ENCODE peak calls at places on chromosomes 7 and 10, in ten cellular contexts. One of them, this sample, is unnamed.

GRCh38 chr7:38369816-38370493 is 96.5 kb upstream of the TARP start:
- DNase-seq in dorsolateral prefrontal cortex: peak
- DNase-seq in fibroblast of the aortic adventitia: peak
- DNase-seq in kidney: peak
- DNase-seq in cardiac fibroblast: peak
- DNase-seq in HFFc6: peak
- DNase-seq in epithelial cell of esophagus: peak
- DNase-seq in heart left ventricle: peak
- DNase-seq in breast epithelium: peak
- DNase-seq in uterus: peak
- DNase-seq in this sample: peak

GRCh38 chr7:19116121-19117080 is 1.0 kb downstream of the TWIST1 start:
- DNase-seq in dorsolateral prefrontal cortex: no peak
- DNase-seq in fibroblast of the aortic adventitia: peak
- DNase-seq in kidney: no peak
- DNase-seq in cardiac fibroblast: peak
- DNase-seq in HFFc6: no peak
- DNase-seq in epithelial cell of esophagus: peak
- DNase-seq in heart left ventricle: peak
- DNase-seq in breast epithelium: no peak
- DNase-seq in uterus: peak
- DNase-seq in this sample: no peak

GRCh38 chr10:21057436-21057835 is 160.3 kb upstream of the NEBL start:
- DNase-seq in dorsolateral prefrontal cortex: no peak
- DNase-seq in fibroblast of the aortic adventitia: no peak
- DNase-seq in kidney: no peak
- DNase-seq in cardiac fibroblast: no peak
- DNase-seq in HFFc6: no peak
- DNase-seq in epithelial cell of esophagus: no peak
- DNase-seq in heart left ventricle: no peak
- DNase-seq in breast epithelium: no peak
- DNase-seq in uterus: no peak
- DNase-seq in this sample: no peak

GRCh38 chr10:125982256-125982948 is 86.0 kb downstream of the FANK1 start:
- DNase-seq in dorsolateral prefrontal cortex: peak
- DNase-seq in fibroblast of the aortic adventitia: peak
- DNase-seq in kidney: no peak
- DNase-seq in cardiac fibroblast: peak
- DNase-seq in HFFc6: peak
- DNase-seq in epithelial cell of esophagus: peak
- DNase-seq in heart left ventricle: no peak
- DNase-seq in breast epithelium: no peak
- DNase-seq in uterus: no peak
- DNase-seq in this sample: peak

GRCh38 chr10:74382643-74383042 is 231.6 kb downstream of the ADK start:
- DNase-seq in dorsolateral prefrontal cortex: no peak
- DNase-seq in fibroblast of the aortic adventitia: no peak
- DNase-seq in kidney: no peak
- DNase-seq in cardiac fibroblast: no peak
- DNase-seq in HFFc6: no peak
- DNase-seq in epithelial cell of esophagus: no peak
- DNase-seq in heart left ventricle: no peak
- DNase-seq in breast epithelium: no peak
- DNase-seq in uterus: no peak
- DNase-seq in this sample: no peak

GRCh38 chr7:100884741-100885439 is 4.6 kb downstream of the UFSP1 start:
- DNase-seq in dorsolateral prefrontal cortex: no peak
- DNase-seq in fibroblast of the aortic adventitia: no peak
- DNase-seq in kidney: no peak
- DNase-seq in cardiac fibroblast: no peak
- DNase-seq in HFFc6: no peak
- DNase-seq in epithelial cell of esophagus: no peak
- DNase-seq in heart left ventricle: no peak
- DNase-seq in breast epithelium: no peak
- DNase-seq in uterus: no peak
- DNase-seq in this sample: no peak

GRCh38 chr7:33905389-33906032 is at the start of gene BMPER:
- DNase-seq in dorsolateral prefrontal cortex: peak
- DNase-seq in fibroblast of the aortic adventitia: no peak
- DNase-seq in kidney: peak
- DNase-seq in cardiac fibroblast: no peak
- DNase-seq in HFFc6: peak
- DNase-seq in epithelial cell of esophagus: peak
- DNase-seq in heart left ventricle: peak
- DNase-seq in breast epithelium: no peak
- DNase-seq in uterus: peak
- DNase-seq in this sample: peak

GRCh38 chr7:143015926-143016490 is 10.9 kb downstream of the OR9A2 start:
- DNase-seq in dorsolateral prefrontal cortex: no peak
- DNase-seq in fibroblast of the aortic adventitia: peak
- DNase-seq in kidney: no peak
- DNase-seq in cardiac fibroblast: no peak
- DNase-seq in HFFc6: no peak
- DNase-seq in epithelial cell of esophagus: no peak
- DNase-seq in heart left ventricle: no peak
- DNase-seq in breast epithelium: no peak
- DNase-seq in uterus: no peak
- DNase-seq in this sample: no peak

GRCh38 chr7:130622866-130623265 is 45.7 kb downstream of the COPG2 start:
- DNase-seq in dorsolateral prefrontal cortex: no peak
- DNase-seq in fibroblast of the aortic adventitia: no peak
- DNase-seq in kidney: no peak
- DNase-seq in cardiac fibroblast: no peak
- DNase-seq in HFFc6: no peak
- DNase-seq in epithelial cell of esophagus: no peak
- DNase-seq in heart left ventricle: no peak
- DNase-seq in breast epithelium: no peak
- DNase-seq in uterus: no peak
- DNase-seq in this sample: no peak

GRCh38 chr10:52965938-52966401 is 193.4 kb upstream of the MBL2 start:
- DNase-seq in dorsolateral prefrontal cortex: no peak
- DNase-seq in fibroblast of the aortic adventitia: no peak
- DNase-seq in kidney: no peak
- DNase-seq in cardiac fibroblast: no peak
- DNase-seq in HFFc6: no peak
- DNase-seq in epithelial cell of esophagus: no peak
- DNase-seq in heart left ventricle: no peak
- DNase-seq in breast epithelium: no peak
- DNase-seq in uterus: no peak
- DNase-seq in this sample: no peak

GRCh38 chr7:88115258-88116195 is 104.3 kb downstream of the SRI start:
- DNase-seq in dorsolateral prefrontal cortex: no peak
- DNase-seq in fibroblast of the aortic adventitia: no peak
- DNase-seq in kidney: no peak
- DNase-seq in cardiac fibroblast: no peak
- DNase-seq in HFFc6: no peak
- DNase-seq in epithelial cell of esophagus: no peak
- DNase-seq in heart left ventricle: no peak
- DNase-seq in breast epithelium: no peak
- DNase-seq in uterus: no peak
- DNase-seq in this sample: no peak

GRCh38 chr10:110765513-110766375 is 106.0 kb upstream of the PDCD4 start:
- DNase-seq in dorsolateral prefrontal cortex: no peak
- DNase-seq in fibroblast of the aortic adventitia: peak
- DNase-seq in kidney: no peak
- DNase-seq in cardiac fibroblast: no peak
- DNase-seq in HFFc6: no peak
- DNase-seq in epithelial cell of esophagus: peak
- DNase-seq in heart left ventricle: no peak
- DNase-seq in breast epithelium: no peak
- DNase-seq in uterus: no peak
- DNase-seq in this sample: no peak

GRCh38 chr7:41706228-41706930 is 3.5 kb upstream of the INHBA start:
- DNase-seq in dorsolateral prefrontal cortex: no peak
- DNase-seq in fibroblast of the aortic adventitia: no peak
- DNase-seq in kidney: no peak
- DNase-seq in cardiac fibroblast: no peak
- DNase-seq in HFFc6: no peak
- DNase-seq in epithelial cell of esophagus: no peak
- DNase-seq in heart left ventricle: no peak
- DNase-seq in breast epithelium: no peak
- DNase-seq in uterus: no peak
- DNase-seq in this sample: no peak

GRCh38 chr10:50624866-50625491 is 1.2 kb upstream of the SGMS1 start:
- DNase-seq in dorsolateral prefrontal cortex: peak
- DNase-seq in fibroblast of the aortic adventitia: peak
- DNase-seq in kidney: no peak
- DNase-seq in cardiac fibroblast: peak
- DNase-seq in HFFc6: peak
- DNase-seq in epithelial cell of esophagus: peak
- DNase-seq in heart left ventricle: peak
- DNase-seq in breast epithelium: peak
- DNase-seq in uterus: no peak
- DNase-seq in this sample: peak

GRCh38 chr7:27942711-27943110 is 202.7 kb downstream of the TAX1BP1 start:
- DNase-seq in dorsolateral prefrontal cortex: no peak
- DNase-seq in fibroblast of the aortic adventitia: no peak
- DNase-seq in kidney: no peak
- DNase-seq in cardiac fibroblast: no peak
- DNase-seq in HFFc6: no peak
- DNase-seq in epithelial cell of esophagus: no peak
- DNase-seq in heart left ventricle: no peak
- DNase-seq in breast epithelium: no peak
- DNase-seq in uterus: no peak
- DNase-seq in this sample: no peak

GRCh38 chr10:63987212-63987611 is 466.0 kb downstream of the REEP3 start:
- DNase-seq in dorsolateral prefrontal cortex: no peak
- DNase-seq in fibroblast of the aortic adventitia: no peak
- DNase-seq in kidney: no peak
- DNase-seq in cardiac fibroblast: no peak
- DNase-seq in HFFc6: no peak
- DNase-seq in epithelial cell of esophagus: no peak
- DNase-seq in heart left ventricle: no peak
- DNase-seq in breast epithelium: no peak
- DNase-seq in uterus: no peak
- DNase-seq in this sample: no peak
- TF ChIP-seq CTCF in dorsolateral prefrontal cortex: no peak
- TF ChIP-seq CTCF in fibroblast of the aortic adventitia: no peak
- TF ChIP-seq CTCF in kidney: no peak
- TF ChIP-seq CTCF in cardiac fibroblast: peak
- TF ChIP-seq CTCF in HFFc6: no peak
- TF ChIP-seq CTCF in epithelial cell of esophagus: no peak
- TF ChIP-seq CTCF in heart left ventricle: no peak
- TF ChIP-seq CTCF in breast epithelium: no peak
- TF ChIP-seq CTCF in uterus: no peak
- TF ChIP-seq CTCF in this sample: peak

DNA sequence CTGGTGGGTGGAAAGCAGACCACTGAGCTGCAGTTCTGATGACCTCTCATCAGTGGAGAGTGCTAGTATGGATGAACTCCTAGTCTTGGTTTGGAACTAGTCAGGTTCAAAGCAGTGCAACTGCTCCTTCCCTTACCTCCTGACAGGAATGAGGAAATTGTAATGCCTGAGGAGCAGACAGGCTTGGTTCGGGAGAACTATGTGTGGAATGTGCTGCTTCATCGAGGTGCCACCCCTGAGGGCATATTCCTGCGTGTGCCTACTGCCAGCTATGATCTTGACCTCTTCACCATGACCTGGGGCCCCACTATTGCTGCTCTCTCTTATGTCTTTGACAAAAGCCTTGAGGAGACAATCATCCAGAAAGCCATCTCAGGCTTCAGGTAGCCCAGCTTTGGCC is 27.4 kb upstream of the NFKB2 start:
- DNase-seq in dorsolateral prefrontal cortex: no peak
- DNase-seq in fibroblast of the aortic adventitia: no peak
- DNase-seq in kidney: no peak
- DNase-seq in cardiac fibroblast: no peak
- DNase-seq in HFFc6: no peak
- DNase-seq in epithelial cell of esophagus: peak
- DNase-seq in heart left ventricle: no peak
- DNase-seq in breast epithelium: peak
- DNase-seq in uterus: no peak
- DNase-seq in this sample: no peak
- TF ChIP-seq CTCF in dorsolateral prefrontal cortex: no peak
- TF ChIP-seq CTCF in fibroblast of the aortic adventitia: no peak
- TF ChIP-seq CTCF in kidney: no peak
- TF ChIP-seq CTCF in cardiac fibroblast: no peak
- TF ChIP-seq CTCF in HFFc6: no peak
- TF ChIP-seq CTCF in epithelial cell of esophagus: no peak
- TF ChIP-seq CTCF in heart left ventricle: no peak
- TF ChIP-seq CTCF in breast epithelium: no peak
- TF ChIP-seq CTCF in uterus: no peak
- TF ChIP-seq CTCF in this sample: no peak

GRCh38 chr7:107047902-107048782 is 3.6 kb downstream of the PRKAR2B start:
- DNase-seq in dorsolateral prefrontal cortex: no peak
- DNase-seq in fibroblast of the aortic adventitia: no peak
- DNase-seq in kidney: no peak
- DNase-seq in cardiac fibroblast: no peak
- DNase-seq in HFFc6: peak
- DNase-seq in epithelial cell of esophagus: peak
- DNase-seq in heart left ventricle: no peak
- DNase-seq in breast epithelium: no peak
- DNase-seq in uterus: no peak
- DNase-seq in this sample: no peak
- TF ChIP-seq CTCF in dorsolateral prefrontal cortex: no peak
- TF ChIP-seq CTCF in fibroblast of the aortic adventitia: no peak
- TF ChIP-seq CTCF in kidney: no peak
- TF ChIP-seq CTCF in cardiac fibroblast: no peak
- TF ChIP-seq CTCF in HFFc6: peak
- TF ChIP-seq CTCF in epithelial cell of esophagus: no peak
- TF ChIP-seq CTCF in heart left ventricle: no peak
- TF ChIP-seq CTCF in breast epithelium: no peak
- TF ChIP-seq CTCF in uterus: no peak
- TF ChIP-seq CTCF in this sample: peak

GRCh38 chr10:86375204-86375603 is 8.6 kb upstream of the GRID1 start:
- DNase-seq in dorsolateral prefrontal cortex: no peak
- DNase-seq in fibroblast of the aortic adventitia: no peak
- DNase-seq in kidney: no peak
- DNase-seq in cardiac fibroblast: no peak
- DNase-seq in HFFc6: no peak
- DNase-seq in epithelial cell of esophagus: no peak
- DNase-seq in heart left ventricle: no peak
- DNase-seq in breast epithelium: no peak
- DNase-seq in uterus: no peak
- DNase-seq in this sample: no peak

GRCh38 chr10:86374664-86375063 is 8.1 kb upstream of the GRID1 start:
- DNase-seq in dorsolateral prefrontal cortex: no peak
- DNase-seq in fibroblast of the aortic adventitia: no peak
- DNase-seq in kidney: peak
- DNase-seq in cardiac fibroblast: no peak
- DNase-seq in HFFc6: no peak
- DNase-seq in epithelial cell of esophagus: no peak
- DNase-seq in heart left ventricle: no peak
- DNase-seq in breast epithelium: no peak
- DNase-seq in uterus: peak
- DNase-seq in this sample: no peak

GRCh38 chr10:86376403-86376802 is 9.8 kb upstream of the GRID1 start:
- DNase-seq in dorsolateral prefrontal cortex: no peak
- DNase-seq in fibroblast of the aortic adventitia: no peak
- DNase-seq in kidney: peak
- DNase-seq in cardiac fibroblast: no peak
- DNase-seq in HFFc6: no peak
- DNase-seq in epithelial cell of esophagus: no peak
- DNase-seq in heart left ventricle: no peak
- DNase-seq in breast epithelium: no peak
- DNase-seq in uterus: no peak
- DNase-seq in this sample: no peak

GRCh38 chr10:86377797-86378146 is 11.2 kb upstream of the GRID1 start:
- DNase-seq in dorsolateral prefrontal cortex: no peak
- DNase-seq in fibroblast of the aortic adventitia: no peak
- DNase-seq in kidney: no peak
- DNase-seq in cardiac fibroblast: no peak
- DNase-seq in HFFc6: no peak
- DNase-seq in epithelial cell of esophagus: no peak
- DNase-seq in heart left ventricle: no peak
- DNase-seq in breast epithelium: no peak
- DNase-seq in uterus: no peak
- DNase-seq in this sample: no peak

GRCh38 chr10:86376852-86377796 is 10.5 kb upstream of the GRID1 start:
- DNase-seq in dorsolateral prefrontal cortex: peak
- DNase-seq in fibroblast of the aortic adventitia: peak
- DNase-seq in kidney: peak
- DNase-seq in cardiac fibroblast: peak
- DNase-seq in HFFc6: peak
- DNase-seq in epithelial cell of esophagus: peak
- DNase-seq in heart left ventricle: peak
- DNase-seq in breast epithelium: peak
- DNase-seq in uterus: peak
- DNase-seq in this sample: peak
- TF ChIP-seq CTCF in dorsolateral prefrontal cortex: peak
- TF ChIP-seq CTCF in fibroblast of the aortic adventitia: peak
- TF ChIP-seq CTCF in kidney: peak
- TF ChIP-seq CTCF in cardiac fibroblast: peak
- TF ChIP-seq CTCF in HFFc6: peak
- TF ChIP-seq CTCF in epithelial cell of esophagus: peak
- TF ChIP-seq CTCF in heart left ventricle: peak
- TF ChIP-seq CTCF in breast epithelium: peak
- TF ChIP-seq CTCF in uterus: peak
- TF ChIP-seq CTCF in this sample: peak